ENCODE peak calls at places on chromosomes 3 and 15, in ten cellular contexts. V, N, Z, X, K, C, M, A, Y and W are unnamed samples. For H3K27me3 and H3K4me1, the result is how much of the 10 kb centered on the place peaks cover.

GRCh38 chr3:158912188-158912587 is 110.3 kb downstream of the MFSD1 start:
- DNase-seq in V (no peak), N (no peak), Z (no peak), X (no peak), K (no peak), C (no peak), M (no peak), A (no peak), Y (no peak), W (no peak)

GRCh38 chr3:169008772-169009358 is 654.6 kb downstream of the MECOM start:
- DNase-seq in V (no peak), N (no peak), Z (no peak), X (no peak), K (no peak), C (no peak), M (no peak), A (no peak), Y (no peak), W (no peak)

GRCh38 chr3:58244186-58244585 is 6.6 kb downstream of the ABHD6 start:
- DNase-seq in V (no peak), N (peak), Z (no peak), X (no peak), K (no peak), C (no peak), M (no peak), A (no peak), Y (no peak), W (no peak)

GRCh38 chr15:74873756-74874424 is 725 bp upstream of the SCAMP2 start:
- DNase-seq in V (no peak), N (peak), Z (no peak), X (no peak), K (no peak), C (peak), M (no peak), A (no peak), Y (peak), W (no peak)

GRCh38 chr3:99967796-99968195 is 146.5 kb downstream of the FILIP1L start:
- DNase-seq in V (no peak), N (no peak), Z (no peak), X (no peak), K (peak), C (no peak), M (no peak), A (no peak), Y (no peak), W (no peak)

GRCh38 chr15:38860682-38861081 is 296.1 kb upstream of the RASGRP1 start:
- DNase-seq in V (no peak), N (no peak), Z (no peak), X (no peak), K (no peak), C (no peak), M (no peak), A (no peak), Y (no peak), W (no peak)

GRCh38 chr3:143443851-143444331 is 324.3 kb downstream of the CHST2 start:
- DNase-seq in V (no peak), N (peak), Z (no peak), X (peak), K (peak), C (peak), M (no peak), A (no peak), Y (no peak), W (peak)

GRCh38 chr3:132535575-132536441 is 61.3 kb upstream of the ACKR4 start:
- DNase-seq in V (peak), N (peak), Z (no peak), X (peak), K (peak), C (peak), M (peak), A (no peak), Y (peak), W (peak)

GRCh38 chr15:64842099-64842940 is 605 bp downstream of the PLEKHO2 start:
- DNase-seq in V (peak), N (no peak), Z (no peak), X (peak), K (no peak), C (peak), M (no peak), A (no peak), Y (no peak), W (no peak)

GRCh38 chr15:89090791-89091666 is 2.8 kb downstream of the ABHD2 start:
- DNase-seq in V (peak), N (peak), Z (no peak), X (peak), K (no peak), C (peak), M (no peak), A (peak), Y (no peak), W (peak)

GRCh38 chr3:151210676-151211381 is 7.8 kb upstream of the GPR171 start:
- DNase-seq in V (no peak), N (peak), Z (no peak), X (no peak), K (no peak), C (no peak), M (no peak), A (no peak), Y (no peak), W (no peak)

GRCh38 chr3:184354121-184354728 is 7.2 kb downstream of the CLCN2 start:
- DNase-seq in V (no peak), N (peak), Z (no peak), X (peak), K (no peak), C (no peak), M (no peak), A (peak), Y (peak), W (peak)

GRCh38 chr3:39990532-39990931 is 181.1 kb downstream of the MYRIP start:
- DNase-seq in V (no peak), N (peak), Z (no peak), X (no peak), K (peak), C (no peak), M (peak), A (no peak), Y (no peak), W (no peak)

GRCh38 chr3:42213417-42213816 is 52.6 kb downstream of the CCK start:
- DNase-seq in V (no peak), N (peak), Z (no peak), X (no peak), K (no peak), C (no peak), M (no peak), A (no peak), Y (no peak), W (no peak)

GRCh38 chr3:156738251-156738650 is 63.9 kb downstream of the TIPARP start:
- DNase-seq in V (no peak), N (no peak), Z (no peak), X (no peak), K (no peak), C (no peak), M (no peak), A (no peak), Y (no peak), W (no peak)

GRCh38 chr3:34102290-34102689 is 303.9 kb downstream of the PDCD6IP start:
- DNase-seq in V (no peak), N (no peak), Z (no peak), X (no peak), K (no peak), C (no peak), M (no peak), A (no peak), Y (no peak), W (no peak)

GRCh38 chr3:49416867-49417266 is 4.6 kb downstream of the TCTA start:
- DNase-seq in V (no peak), N (no peak), Z (no peak), X (no peak), K (no peak), C (no peak), M (no peak), A (no peak), Y (no peak), W (peak)

GRCh38 chr3:158651192-158651591 is 6.9 kb downstream of the GFM1 start:
- DNase-seq in V (no peak), N (no peak), Z (no peak), X (no peak), K (no peak), C (no peak), M (no peak), A (no peak), Y (no peak), W (no peak)

GRCh38 chr3:191094057-191094456 is 105.0 kb upstream of the OSTN start:
- DNase-seq in V (no peak), N (no peak), Z (no peak), X (no peak), K (peak), C (no peak), M (no peak), A (no peak), Y (no peak), W (no peak)

GRCh38 chr3:107394502-107394901 is 17.3 kb downstream of the CCDC54 start:
- DNase-seq in V (no peak), N (no peak), Z (no peak), X (no peak), K (no peak), C (no peak), M (no peak), A (no peak), Y (no peak), W (no peak)

GRCh38 chr3:69292959-69293574 is 92.8 kb downstream of the FRMD4B start:
- DNase-seq in V (peak), N (no peak), Z (no peak), X (peak), K (no peak), C (no peak), M (no peak), A (no peak), Y (no peak), W (no peak)

GRCh38 chr15:31442203-31443090 is 115.8 kb downstream of the KLF13 start:
- DNase-seq in V (no peak), N (peak), Z (no peak), X (no peak), K (peak), C (no peak), M (no peak), A (no peak), Y (no peak), W (no peak)

GRCh38 chr3:38019658-38020341 is 9.6 kb downstream of the PLCD1 start:
- DNase-seq in V (no peak), N (no peak), Z (no peak), X (no peak), K (no peak), C (peak), M (no peak), A (peak), Y (peak), W (peak)

GRCh38 chr3:165855581-165855980 is 18.4 kb upstream of the BCHE start:
- DNase-seq in V (no peak), N (no peak), Z (no peak), X (no peak), K (peak), C (no peak), M (no peak), A (no peak), Y (no peak), W (no peak)

GRCh38 chr3:167467848-167468611 is 5.8 kb downstream of the SERPINI2 start:
- DNase-seq in V (no peak), N (no peak), Z (no peak), X (no peak), K (no peak), C (no peak), M (no peak), A (no peak), Y (no peak), W (peak)

GRCh38 chr3:61828880-61829279 is 267.5 kb downstream of the PTPRG start:
- DNase-seq in V (no peak), N (no peak), Z (no peak), X (no peak), K (no peak), C (no peak), M (no peak), A (no peak), Y (no peak), W (no peak)
- H3K27ac ChIP-seq in V (peak), N (no peak), Z (no peak), X (peak), K (no peak), C (peak), M (no peak), A (no peak), Y (no peak), W (no peak)

GRCh38 chr15:68436680-68437079 is 4.7 kb upstream of the ITGA11 start:
- DNase-seq in V (no peak), N (no peak), Z (no peak), X (no peak), K (no peak), C (no peak), M (no peak), A (no peak), Y (no peak), W (no peak)
- H3K27me3 ChIP-seq in V (half or more), N (under half), Z (under half), X (under half), K (under half), C (under half), M (half or more), A (under half), Y (under half), W (half or more)

DNA sequence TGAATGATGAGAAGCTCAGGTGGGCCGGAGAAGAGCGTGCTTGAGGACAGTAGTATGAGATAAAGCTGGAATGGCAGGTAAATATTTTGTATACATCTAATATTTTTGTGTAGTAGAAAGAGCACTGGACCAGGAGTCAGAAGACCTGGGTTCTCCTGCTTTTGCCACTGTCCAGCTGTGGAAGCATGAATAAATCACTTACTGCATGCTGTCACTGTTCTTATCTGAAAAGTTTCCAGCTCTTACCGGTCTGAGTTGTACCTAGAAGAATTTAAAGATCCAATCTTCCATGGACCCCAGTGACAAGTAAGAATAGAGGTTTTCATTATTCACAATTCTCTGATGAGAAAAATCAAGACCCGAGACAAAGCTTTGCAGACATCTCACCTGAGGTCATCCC is 5.9 kb downstream of the XPC start:
- DNase-seq in V (no peak), N (no peak), Z (no peak), X (no peak), K (no peak), C (no peak), M (no peak), A (no peak), Y (no peak), W (no peak)
- H3K4me1 ChIP-seq in V (under half), N (under half), Z (under half), X (under half), K (half or more), C (under half), M (under half), A (under half), Y (under half), W (under half)

DNA sequence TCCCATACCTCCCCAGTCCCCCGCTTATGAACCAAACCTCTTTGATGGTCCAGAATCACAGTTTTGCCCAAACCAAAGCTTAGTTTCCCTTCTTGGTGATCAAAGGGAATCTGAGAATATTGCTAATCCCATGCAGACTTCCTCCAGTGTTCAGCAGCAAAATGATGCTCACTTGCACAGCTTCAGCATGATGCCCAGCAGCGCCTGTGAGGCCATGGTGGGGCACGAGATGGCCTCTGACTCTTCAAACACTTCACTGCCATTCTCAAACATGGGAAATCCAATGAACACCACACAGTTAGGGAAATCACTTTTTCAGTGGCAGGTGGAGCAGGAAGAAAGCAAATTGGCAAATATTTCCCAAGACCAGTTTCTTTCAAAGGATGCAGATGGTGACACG is 4.2 kb downstream of the NFKBIZ start:
- DNase-seq in V (no peak), N (no peak), Z (no peak), X (no peak), K (no peak), C (no peak), M (no peak), A (no peak), Y (no peak), W (no peak)
- H3K27ac ChIP-seq in V (peak), N (peak), Z (no peak), X (peak), K (no peak), C (no peak), M (no peak), A (peak), Y (no peak), W (no peak)

GRCh38 chr15:70519004-70519365 is 244.4 kb downstream of the UACA start:
- DNase-seq in V (no peak), N (no peak), Z (no peak), X (no peak), K (no peak), C (no peak), M (no peak), A (no peak), Y (no peak), W (no peak)
- H3K27me3 ChIP-seq in V (half or more), N (under half), Z (under half), X (under half), K (half or more), C (under half), M (under half), A (under half), Y (under half), W (under half)

GRCh38 chr3:30609930-30610701 is 3.7 kb downstream of the TGFBR2 start:
- DNase-seq in V (no peak), N (no peak), Z (no peak), X (no peak), K (no peak), C (no peak), M (no peak), A (no peak), Y (no peak), W (no peak)

GRCh38 chr3:30612422-30613134 is 6.2 kb downstream of the TGFBR2 start:
- DNase-seq in V (no peak), N (no peak), Z (no peak), X (no peak), K (no peak), C (no peak), M (no peak), A (no peak), Y (no peak), W (no peak)

GRCh38 chr3:30610702-30611410 is 4.5 kb downstream of the TGFBR2 start:
- DNase-seq in V (no peak), N (no peak), Z (no peak), X (no peak), K (no peak), C (no peak), M (no peak), A (no peak), Y (no peak), W (no peak)

GRCh38 chr3:30613135-30613825 is 6.9 kb downstream of the TGFBR2 start:
- DNase-seq in V (no peak), N (no peak), Z (no peak), X (no peak), K (no peak), C (no peak), M (no peak), A (no peak), Y (no peak), W (no peak)

GRCh38 chr3:30611613-30612421 is 5.4 kb downstream of the TGFBR2 start:
- DNase-seq in V (no peak), N (no peak), Z (no peak), X (no peak), K (peak), C (no peak), M (no peak), A (no peak), Y (no peak), W (no peak)
- H3K4me1 ChIP-seq in V (half or more), N (under half), Z (half or more), X (under half), K (half or more), C (half or more), M (under half), A (half or more), Y (under half), W (under half)

DNA sequence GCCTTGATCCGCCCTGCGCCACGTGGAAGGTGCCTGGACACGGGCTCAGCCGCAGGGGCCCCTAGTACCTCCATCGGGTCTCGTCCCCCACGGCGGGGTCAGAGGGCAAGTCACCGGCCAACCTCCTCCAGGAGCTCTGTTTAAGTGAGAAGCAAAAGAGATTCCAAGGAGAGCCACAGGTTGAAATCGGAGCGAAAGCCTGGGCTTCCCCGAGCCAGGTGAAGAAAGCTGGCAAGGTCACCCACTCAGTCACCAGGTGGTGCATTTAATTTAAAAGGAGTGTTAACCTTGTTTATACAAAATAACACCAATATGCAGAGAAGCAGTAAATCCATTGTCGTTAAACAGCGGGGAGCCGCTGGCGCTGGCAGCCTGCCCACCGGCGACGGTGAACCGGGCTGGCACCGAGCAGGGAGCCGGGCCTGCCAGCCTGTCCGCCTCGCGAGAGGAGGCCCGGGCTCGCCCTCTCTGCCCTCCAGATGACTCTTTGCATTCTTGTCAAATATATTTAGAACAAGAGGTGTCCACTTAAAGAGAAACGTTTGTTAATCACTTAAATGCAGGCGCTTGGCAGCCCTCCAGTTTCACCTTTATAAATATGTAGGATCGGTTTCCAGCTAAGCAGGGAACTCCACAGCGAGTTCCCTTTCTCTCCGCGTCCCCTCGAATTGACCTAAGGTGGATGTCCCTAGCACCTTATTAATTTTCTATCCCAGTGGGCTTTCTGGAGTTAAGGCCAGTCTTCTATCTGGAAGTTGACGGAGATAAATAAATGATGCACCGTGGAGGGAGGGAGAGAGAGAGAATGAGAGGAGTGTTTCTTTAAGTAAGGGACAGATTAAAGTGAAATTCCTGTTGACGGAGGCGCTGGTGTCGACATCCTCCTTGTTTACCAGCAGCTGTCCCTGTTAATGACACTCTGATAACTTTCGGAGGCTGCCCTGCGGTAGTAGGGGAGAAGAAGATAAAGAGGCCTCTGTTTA is 277.2 kb upstream of the NR2F2 start:
- DNase-seq in V (peak), N (peak), Z (no peak), X (peak), K (no peak), C (peak), M (peak), A (peak), Y (peak), W (peak)
- H3K27ac ChIP-seq in V (peak), N (no peak), Z (no peak), X (peak), K (no peak), C (peak), M (no peak), A (peak), Y (no peak), W (no peak)

GRCh38 chr3:127814325-127814781 is 8.0 kb downstream of the MGLL start:
- DNase-seq in V (no peak), N (no peak), Z (no peak), X (no peak), K (no peak), C (no peak), M (no peak), A (no peak), Y (no peak), W (no peak)
- H3K27me3 ChIP-seq in V (under half), N (under half), Z (under half), X (under half), K (under half), C (under half), M (under half), A (under half), Y (under half), W (under half)

GRCh38 chr15:59291214-59291551 is 81.5 kb downstream of the MYO1E start:
- DNase-seq in V (no peak), N (no peak), Z (no peak), X (no peak), K (no peak), C (no peak), M (no peak), A (no peak), Y (no peak), W (no peak)
- H3K4me1 ChIP-seq in V (half or more), N (under half), Z (under half), X (under half), K (under half), C (half or more), M (under half), A (under half), Y (under half), W (under half)

GRCh38 chr3:179801831-179802230 is 149.0 kb downstream of the USP13 start:
- DNase-seq in V (no peak), N (no peak), Z (no peak), X (no peak), K (no peak), C (no peak), M (no peak), A (no peak), Y (no peak), W (no peak)
- H3K27ac ChIP-seq in V (no peak), N (no peak), Z (no peak), X (no peak), K (no peak), C (no peak), M (no peak), A (no peak), Y (no peak), W (no peak)